ENCODE peak calls at places on chromosome 3, in four cellular contexts. R, T, J and C are unnamed samples.

GRCh38 chr3:113231827-113232253 is 20.5 kb downstream of the BOC start:
- DNase-seq in R (peak; percentile 74), T (peak; percentile 47), J (peak; percentile 79), C (no peak)

GRCh38 chr3:4571690-4572334 is 78.7 kb downstream of the ITPR1 start:
- DNase-seq in R (no peak), T (no peak), J (no peak), C (no peak)

GRCh38 chr3:34213481-34213880 is 415.1 kb downstream of the PDCD6IP start:
- DNase-seq in R (no peak), T (no peak), J (peak; percentile 15), C (no peak)

GRCh38 chr3:115680802-115681345 is 57.6 kb downstream of the GAP43 start:
- DNase-seq in R (no peak), T (no peak), J (no peak), C (no peak)

GRCh38 chr3:229262-229661 is 32.7 kb downstream of the CHL1 start:
- DNase-seq in R (no peak), T (no peak), J (no peak), C (peak; percentile 21)

GRCh38 chr3:125351814-125352456 is 23.2 kb downstream of the ZNF148 start:
- DNase-seq in R (no peak), T (no peak), J (no peak), C (no peak)

GRCh38 chr3:137770821-137771399 is 6.8 kb downstream of the SOX14 start:
- DNase-seq in R (no peak), T (peak; percentile 65), J (no peak), C (peak; percentile 46)

GRCh38 chr3:149900322-149900721 is 70.4 kb downstream of the PFN2 start:
- DNase-seq in R (no peak), T (no peak), J (no peak), C (no peak)

GRCh38 chr3:139906441-139906840 is 28.5 kb upstream of the CLSTN2 start:
- DNase-seq in R (peak; percentile 9), T (peak; percentile 34), J (no peak), C (no peak)

GRCh38 chr3:176505878-176506621 is 691.2 kb downstream of the TBL1XR1 start:
- DNase-seq in R (no peak), T (peak; percentile 97), J (no peak), C (no peak)

GRCh38 chr3:13347390-13347966 is 72.6 kb downstream of the NUP210 start:
- DNase-seq in R (peak; percentile 22), T (peak; percentile 74), J (no peak), C (peak; percentile 17)

GRCh38 chr3:49722896-49723295 is 855 bp downstream of the GMPPB start:
- DNase-seq in R (no peak), T (no peak), J (no peak), C (no peak)